ENCODE peak calls at places on chromosomes 7 and 10, in ten cellular contexts. R is coronary artery; L is colonic mucosa; Z is AG04450; I is K562; Y is CD8-positive, alpha-beta T cell; A is vagina; D is fibroblast of lung; Q is lower lobe of right lung; T is WERI-Rb-1. X is an unnamed sample.
A peak's percentile ranks its signal among the peaks of the same experiment; 100 is the strongest.

GRCh38 chr7:151429555-151430331 is 10.2 kb downstream of the CRYGN start:
- DNase-seq in R (no peak), L (no peak), Z (no peak), I (no peak), Y (peak; percentile 51), A (no peak), D (no peak), Q (no peak), T (no peak), X (peak; percentile 77)

GRCh38 chr7:11328309-11328708 is 354.6 kb downstream of the PHF14 start:
- DNase-seq in R (no peak), L (no peak), Z (no peak), I (no peak), Y (no peak), A (no peak), D (no peak), Q (no peak), T (no peak), X (no peak)

GRCh38 chr7:30413864-30414263 is 64.7 kb downstream of the NOD1 start:
- DNase-seq in R (no peak), L (no peak), Z (no peak), I (no peak), Y (no peak), A (no peak), D (no peak), Q (no peak), T (no peak), X (no peak)

GRCh38 chr10:29455095-29455494 is 166.2 kb downstream of the LYZL1 start:
- DNase-seq in R (no peak), L (no peak), Z (no peak), I (no peak), Y (no peak), A (no peak), D (no peak), Q (no peak), T (no peak), X (no peak)

GRCh38 chr10:33665512-33665911 is 331.0 kb upstream of the NRP1 start:
- DNase-seq in R (no peak), L (no peak), Z (no peak), I (no peak), Y (no peak), A (no peak), D (peak; percentile 80), Q (no peak), T (no peak), X (no peak)

GRCh38 chr10:106308284-106308683 is 856.2 kb downstream of the SORCS1 start:
- DNase-seq in R (no peak), L (no peak), Z (no peak), I (no peak), Y (no peak), A (no peak), D (no peak), Q (no peak), T (no peak), X (no peak)

GRCh38 chr7:44177570-44178131 is 11.6 kb downstream of the GCK start:
- DNase-seq in R (peak; percentile 65), L (no peak), Z (no peak), I (no peak), Y (no peak), A (no peak), D (peak; percentile 46), Q (no peak), T (no peak), X (no peak)

GRCh38 chr10:88045544-88046415 is 182.4 kb downstream of the PTEN start:
- DNase-seq in R (no peak), L (no peak), Z (no peak), I (no peak), Y (no peak), A (no peak), D (no peak), Q (no peak), T (no peak), X (no peak)

GRCh38 chr10:126131338-126131737 is 235.0 kb downstream of the FANK1 start:
- DNase-seq in R (no peak), L (no peak), Z (no peak), I (no peak), Y (no peak), A (peak; percentile 75), D (peak; percentile 32), Q (no peak), T (peak; percentile 31), X (no peak)

GRCh38 chr7:28893888-28894287 is 64.2 kb downstream of the TRIL start:
- DNase-seq in R (no peak), L (no peak), Z (no peak), I (no peak), Y (no peak), A (no peak), D (no peak), Q (no peak), T (no peak), X (no peak)

GRCh38 chr7:28890137-28890536 is 68.0 kb downstream of the TRIL start:
- DNase-seq in R (no peak), L (no peak), Z (no peak), I (no peak), Y (no peak), A (no peak), D (no peak), Q (no peak), T (no peak), X (peak; percentile 62)

GRCh38 chr7:28885771-28886170 is 72.4 kb downstream of the TRIL start:
- DNase-seq in R (no peak), L (no peak), Z (no peak), I (no peak), Y (no peak), A (no peak), D (no peak), Q (no peak), T (no peak), X (no peak)

GRCh38 chr7:28889290-28889689 is 68.8 kb downstream of the TRIL start:
- DNase-seq in R (no peak), L (no peak), Z (no peak), I (no peak), Y (no peak), A (no peak), D (no peak), Q (no peak), T (peak; percentile 11), X (no peak)

GRCh38 chr7:28891192-28891872 is 66.8 kb downstream of the TRIL start:
- DNase-seq in R (no peak), L (no peak), Z (no peak), I (no peak), Y (no peak), A (no peak), D (no peak), Q (no peak), T (no peak), X (no peak)
- TF ChIP-seq CTCF in R (no peak), L (no peak), Z (no peak), I (no peak), Y (no peak), A (no peak), D (no peak), Q (no peak), T (no peak), X (no peak)

GRCh38 chr7:143368387-143368786 is 5.9 kb upstream of the FAM131B start:
- DNase-seq in R (no peak), L (no peak), Z (no peak), I (no peak), Y (no peak), A (no peak), D (no peak), Q (no peak), T (no peak), X (no peak)
- H3K27ac ChIP-seq in R (no peak overlapping the region), L (peak overlapping the region; percentile 76), Z (no peak overlapping the region), I (no peak overlapping the region), Y (no peak overlapping the region), A (no peak overlapping the region), D (no peak overlapping the region), Q (no peak overlapping the region), T (no peak overlapping the region), X (peak overlapping the region; percentile 56)

GRCh38 chr7:88495901-88496300 is 189.2 kb upstream of the STEAP4 start:
- DNase-seq in R (no peak), L (no peak), Z (no peak), I (no peak), Y (no peak), A (no peak), D (no peak), Q (no peak), T (no peak), X (no peak)

GRCh38 chr7:88490161-88490560 is 183.5 kb upstream of the STEAP4 start:
- DNase-seq in R (no peak), L (no peak), Z (no peak), I (no peak), Y (no peak), A (no peak), D (no peak), Q (no peak), T (no peak), X (no peak)

GRCh38 chr7:88485811-88486210 is 179.1 kb upstream of the STEAP4 start:
- DNase-seq in R (no peak), L (no peak), Z (no peak), I (no peak), Y (no peak), A (no peak), D (no peak), Q (no peak), T (no peak), X (no peak)

DNA sequence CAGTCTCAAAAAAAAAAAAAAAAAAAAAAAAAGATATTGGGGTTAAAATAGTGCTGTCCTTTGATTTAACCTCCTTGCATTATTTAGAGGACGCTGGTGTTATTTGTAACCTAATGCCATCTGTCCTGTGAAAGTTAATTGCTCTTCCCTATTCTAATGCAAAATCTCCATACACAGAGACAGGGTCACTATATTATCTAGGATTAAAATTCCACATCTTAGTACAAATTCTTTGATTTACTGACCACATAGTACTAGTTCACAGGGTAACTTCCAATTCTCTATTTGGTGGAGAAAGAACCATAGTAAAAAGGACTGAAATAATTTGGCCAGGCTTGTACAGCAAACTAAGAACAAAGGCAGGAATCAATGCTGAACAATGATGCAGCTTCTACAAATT is 184.2 kb upstream of the STEAP4 start:
- DNase-seq in R (no peak), L (no peak), Z (no peak), I (no peak), Y (no peak), A (no peak), D (no peak), Q (no peak), T (no peak), X (no peak)
- TF ChIP-seq CTCF in R (no peak), L (no peak), Z (no peak), I (no peak), Y (no peak), A (no peak), D (no peak), Q (no peak), T (no peak), X (no peak)

DNA sequence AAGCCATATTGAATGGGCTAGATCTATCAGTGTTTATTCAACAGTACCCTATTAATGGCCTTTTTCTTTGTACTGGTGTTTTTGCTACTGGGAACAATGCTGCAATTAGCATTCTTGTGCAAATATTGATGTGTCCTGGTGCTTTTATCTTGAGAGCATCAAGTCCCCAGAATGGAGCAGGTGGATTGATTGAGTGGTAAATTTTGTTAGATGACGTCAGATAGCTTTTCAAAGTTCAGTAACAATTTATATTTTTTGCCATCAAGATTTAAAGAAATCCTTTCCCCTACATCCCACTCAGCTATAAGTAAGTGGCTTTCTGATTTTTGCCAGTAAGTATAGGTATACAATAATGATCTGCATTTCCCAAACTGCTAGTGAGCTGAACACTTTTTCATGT is 63.4 kb upstream of the SYPL1 start:
- DNase-seq in R (no peak), L (no peak), Z (no peak), I (no peak), Y (no peak), A (no peak), D (no peak), Q (no peak), T (no peak), X (no peak)
- H3K27ac ChIP-seq in R (no peak overlapping the region), L (no peak overlapping the region), Z (no peak overlapping the region), I (no peak overlapping the region), Y (no peak overlapping the region), A (no peak overlapping the region), D (no peak overlapping the region), Q (no peak overlapping the region), T (no peak overlapping the region), X (no peak overlapping the region)

X was measured in Peyer's patch.